ENCODE peak calls at places on chromosomes 2 and 18, in nine cellular contexts. One of them, this sample, is unnamed.

GRCh38 chr2:235856151-235856819 is 311.9 kb downstream of the GBX2 start:
- DNase-seq in H54: peak
- DNase-seq in HuH-7: no peak
- DNase-seq in effector CD4-positive, alpha-beta T cell: no peak
- DNase-seq in stimulated activated CD4-positive, alpha-beta T cell treated with anti-CD3 and anti-CD28 coated beads, TNF-alpha, amount 100 ng/mL, for 48 hours: no peak
- DNase-seq in hypothalamus: no peak
- DNase-seq in GM20000: no peak
- DNase-seq in T-helper 9 cell: no peak
- DNase-seq in cardiac septum: peak
- DNase-seq in this sample: no peak

GRCh38 chr2:238043851-238044250 is 16.9 kb upstream of the SCLY start:
- DNase-seq in H54: no peak
- DNase-seq in HuH-7: no peak
- DNase-seq in effector CD4-positive, alpha-beta T cell: no peak
- DNase-seq in stimulated activated CD4-positive, alpha-beta T cell treated with anti-CD3 and anti-CD28 coated beads, TNF-alpha, amount 100 ng/mL, for 48 hours: no peak
- DNase-seq in hypothalamus: no peak
- DNase-seq in GM20000: no peak
- DNase-seq in T-helper 9 cell: no peak
- DNase-seq in cardiac septum: no peak
- DNase-seq in this sample: no peak

GRCh38 chr2:140718999-140719398 is 1411.8 kb downstream of the LRP1B start:
- DNase-seq in H54: no peak
- DNase-seq in HuH-7: no peak
- DNase-seq in effector CD4-positive, alpha-beta T cell: no peak
- DNase-seq in stimulated activated CD4-positive, alpha-beta T cell treated with anti-CD3 and anti-CD28 coated beads, TNF-alpha, amount 100 ng/mL, for 48 hours: no peak
- DNase-seq in hypothalamus: no peak
- DNase-seq in GM20000: no peak
- DNase-seq in T-helper 9 cell: no peak
- DNase-seq in cardiac septum: no peak
- DNase-seq in this sample: no peak

GRCh38 chr18:35076556-35076955 is 35.3 kb downstream of the MAPRE2 start:
- DNase-seq in H54: peak
- DNase-seq in HuH-7: no peak
- DNase-seq in effector CD4-positive, alpha-beta T cell: no peak
- DNase-seq in stimulated activated CD4-positive, alpha-beta T cell treated with anti-CD3 and anti-CD28 coated beads, TNF-alpha, amount 100 ng/mL, for 48 hours: no peak
- DNase-seq in hypothalamus: no peak
- DNase-seq in GM20000: no peak
- DNase-seq in T-helper 9 cell: no peak
- DNase-seq in cardiac septum: no peak
- DNase-seq in this sample: no peak

GRCh38 chr2:185145316-185146121 is 547.2 kb downstream of the ZNF804A start:
- DNase-seq in H54: no peak
- DNase-seq in HuH-7: no peak
- DNase-seq in effector CD4-positive, alpha-beta T cell: no peak
- DNase-seq in stimulated activated CD4-positive, alpha-beta T cell treated with anti-CD3 and anti-CD28 coated beads, TNF-alpha, amount 100 ng/mL, for 48 hours: no peak
- DNase-seq in hypothalamus: no peak
- DNase-seq in GM20000: no peak
- DNase-seq in T-helper 9 cell: no peak
- DNase-seq in cardiac septum: no peak
- DNase-seq in this sample: no peak

GRCh38 chr2:168210216-168210897 is 37.0 kb downstream of the STK39 start:
- DNase-seq in H54: no peak
- DNase-seq in HuH-7: no peak
- DNase-seq in effector CD4-positive, alpha-beta T cell: no peak
- DNase-seq in stimulated activated CD4-positive, alpha-beta T cell treated with anti-CD3 and anti-CD28 coated beads, TNF-alpha, amount 100 ng/mL, for 48 hours: no peak
- DNase-seq in hypothalamus: no peak
- DNase-seq in GM20000: no peak
- DNase-seq in T-helper 9 cell: no peak
- DNase-seq in cardiac septum: no peak
- DNase-seq in this sample: no peak

GRCh38 chr2:25844089-25844488 is 34.2 kb downstream of the ASXL2 start:
- DNase-seq in H54: no peak
- DNase-seq in HuH-7: no peak
- DNase-seq in effector CD4-positive, alpha-beta T cell: no peak
- DNase-seq in stimulated activated CD4-positive, alpha-beta T cell treated with anti-CD3 and anti-CD28 coated beads, TNF-alpha, amount 100 ng/mL, for 48 hours: no peak
- DNase-seq in hypothalamus: no peak
- DNase-seq in GM20000: no peak
- DNase-seq in T-helper 9 cell: no peak
- DNase-seq in cardiac septum: no peak
- DNase-seq in this sample: no peak

GRCh38 chr2:10278029-10278762 is 24.5 kb upstream of the HPCAL1 start:
- DNase-seq in H54: no peak
- DNase-seq in HuH-7: no peak
- DNase-seq in effector CD4-positive, alpha-beta T cell: no peak
- DNase-seq in stimulated activated CD4-positive, alpha-beta T cell treated with anti-CD3 and anti-CD28 coated beads, TNF-alpha, amount 100 ng/mL, for 48 hours: peak
- DNase-seq in hypothalamus: peak
- DNase-seq in GM20000: peak
- DNase-seq in T-helper 9 cell: no peak
- DNase-seq in cardiac septum: peak
- DNase-seq in this sample: no peak

GRCh38 chr2:216657963-216658362 is 24.7 kb downstream of the IGFBP2 start:
- DNase-seq in H54: no peak
- DNase-seq in HuH-7: no peak
- DNase-seq in effector CD4-positive, alpha-beta T cell: no peak
- DNase-seq in stimulated activated CD4-positive, alpha-beta T cell treated with anti-CD3 and anti-CD28 coated beads, TNF-alpha, amount 100 ng/mL, for 48 hours: no peak
- DNase-seq in hypothalamus: no peak
- DNase-seq in GM20000: no peak
- DNase-seq in T-helper 9 cell: no peak
- DNase-seq in cardiac septum: no peak
- DNase-seq in this sample: no peak

GRCh38 chr2:241009601-241010530 is 11.4 kb downstream of the SNED1 start:
- DNase-seq in H54: peak
- DNase-seq in HuH-7: no peak
- DNase-seq in effector CD4-positive, alpha-beta T cell: no peak
- DNase-seq in stimulated activated CD4-positive, alpha-beta T cell treated with anti-CD3 and anti-CD28 coated beads, TNF-alpha, amount 100 ng/mL, for 48 hours: no peak
- DNase-seq in hypothalamus: no peak
- DNase-seq in GM20000: peak
- DNase-seq in T-helper 9 cell: no peak
- DNase-seq in cardiac septum: peak
- DNase-seq in this sample: peak

GRCh38 chr18:78639597-78639950 is 340.0 kb upstream of the SALL3 start:
- DNase-seq in H54: no peak
- DNase-seq in HuH-7: no peak
- DNase-seq in effector CD4-positive, alpha-beta T cell: no peak
- DNase-seq in stimulated activated CD4-positive, alpha-beta T cell treated with anti-CD3 and anti-CD28 coated beads, TNF-alpha, amount 100 ng/mL, for 48 hours: no peak
- DNase-seq in hypothalamus: no peak
- DNase-seq in GM20000: no peak
- DNase-seq in T-helper 9 cell: no peak
- DNase-seq in cardiac septum: peak
- DNase-seq in this sample: no peak

GRCh38 chr18:12008181-12008767 is 27.0 kb downstream of the IMPA2 start:
- DNase-seq in H54: no peak
- DNase-seq in HuH-7: peak
- DNase-seq in effector CD4-positive, alpha-beta T cell: no peak
- DNase-seq in stimulated activated CD4-positive, alpha-beta T cell treated with anti-CD3 and anti-CD28 coated beads, TNF-alpha, amount 100 ng/mL, for 48 hours: no peak
- DNase-seq in hypothalamus: no peak
- DNase-seq in GM20000: no peak
- DNase-seq in T-helper 9 cell: no peak
- DNase-seq in cardiac septum: no peak
- DNase-seq in this sample: no peak

GRCh38 chr2:25332571-25332970 is 9.2 kb downstream of the DNMT3A start:
- DNase-seq in H54: no peak
- DNase-seq in HuH-7: no peak
- DNase-seq in effector CD4-positive, alpha-beta T cell: no peak
- DNase-seq in stimulated activated CD4-positive, alpha-beta T cell treated with anti-CD3 and anti-CD28 coated beads, TNF-alpha, amount 100 ng/mL, for 48 hours: no peak
- DNase-seq in hypothalamus: peak
- DNase-seq in GM20000: no peak
- DNase-seq in T-helper 9 cell: no peak
- DNase-seq in cardiac septum: no peak
- DNase-seq in this sample: no peak

This sample was measured in 8988T.